ENCODE peak calls at places on chromosomes 2 and 18, in seven cellular contexts. One of them, this sample, is unnamed.

GRCh38 chr18:49966090-49966489 is 152.8 kb upstream of the ACAA2 start:
- DNase-seq in stromal cell of bone marrow: no peak
- DNase-seq in activated CD4-positive, alpha-beta T cell treated with anti-CD3 and anti-CD28 coated beads for 24 hours: no peak
- DNase-seq in astrocyte of the spinal cord: no peak
- DNase-seq in stimulated activated CD8-positive, alpha-beta memory T cell treated with anti-CD3 and anti-CD28 coated beads, Interleukin-12 subunit alpha, Interleukin-12 subunit beta, amount 100 ng/mL, for 4 hours: no peak
- DNase-seq in HTR-8/SVneo: no peak
- DNase-seq in neural crest cell: no peak
- DNase-seq in this sample: no peak

GRCh38 chr2:239929504-239929903 is 95.6 kb downstream of the NDUFA10 start:
- DNase-seq in stromal cell of bone marrow: no peak
- DNase-seq in activated CD4-positive, alpha-beta T cell treated with anti-CD3 and anti-CD28 coated beads for 24 hours: no peak
- DNase-seq in astrocyte of the spinal cord: no peak
- DNase-seq in stimulated activated CD8-positive, alpha-beta memory T cell treated with anti-CD3 and anti-CD28 coated beads, Interleukin-12 subunit alpha, Interleukin-12 subunit beta, amount 100 ng/mL, for 4 hours: no peak
- DNase-seq in HTR-8/SVneo: no peak
- DNase-seq in neural crest cell: no peak
- DNase-seq in this sample: peak

GRCh38 chr2:12326449-12327190 is 390.1 kb upstream of the TRIB2 start:
- DNase-seq in stromal cell of bone marrow: no peak
- DNase-seq in activated CD4-positive, alpha-beta T cell treated with anti-CD3 and anti-CD28 coated beads for 24 hours: no peak
- DNase-seq in astrocyte of the spinal cord: no peak
- DNase-seq in stimulated activated CD8-positive, alpha-beta memory T cell treated with anti-CD3 and anti-CD28 coated beads, Interleukin-12 subunit alpha, Interleukin-12 subunit beta, amount 100 ng/mL, for 4 hours: no peak
- DNase-seq in HTR-8/SVneo: no peak
- DNase-seq in neural crest cell: no peak
- DNase-seq in this sample: no peak

GRCh38 chr2:33069894-33070651 is 123.3 kb downstream of the LTBP1 start:
- DNase-seq in stromal cell of bone marrow: peak
- DNase-seq in activated CD4-positive, alpha-beta T cell treated with anti-CD3 and anti-CD28 coated beads for 24 hours: peak
- DNase-seq in astrocyte of the spinal cord: peak
- DNase-seq in stimulated activated CD8-positive, alpha-beta memory T cell treated with anti-CD3 and anti-CD28 coated beads, Interleukin-12 subunit alpha, Interleukin-12 subunit beta, amount 100 ng/mL, for 4 hours: no peak
- DNase-seq in HTR-8/SVneo: peak
- DNase-seq in neural crest cell: no peak
- DNase-seq in this sample: no peak

GRCh38 chr2:187187521-187187920 is 260.5 kb downstream of the CALCRL start:
- DNase-seq in stromal cell of bone marrow: no peak
- DNase-seq in activated CD4-positive, alpha-beta T cell treated with anti-CD3 and anti-CD28 coated beads for 24 hours: no peak
- DNase-seq in astrocyte of the spinal cord: no peak
- DNase-seq in stimulated activated CD8-positive, alpha-beta memory T cell treated with anti-CD3 and anti-CD28 coated beads, Interleukin-12 subunit alpha, Interleukin-12 subunit beta, amount 100 ng/mL, for 4 hours: no peak
- DNase-seq in HTR-8/SVneo: no peak
- DNase-seq in neural crest cell: no peak
- DNase-seq in this sample: no peak

GRCh38 chr2:127324635-127325034 is 30.7 kb upstream of the ERCC3 start:
- DNase-seq in stromal cell of bone marrow: peak
- DNase-seq in activated CD4-positive, alpha-beta T cell treated with anti-CD3 and anti-CD28 coated beads for 24 hours: no peak
- DNase-seq in astrocyte of the spinal cord: peak
- DNase-seq in stimulated activated CD8-positive, alpha-beta memory T cell treated with anti-CD3 and anti-CD28 coated beads, Interleukin-12 subunit alpha, Interleukin-12 subunit beta, amount 100 ng/mL, for 4 hours: no peak
- DNase-seq in HTR-8/SVneo: peak
- DNase-seq in neural crest cell: no peak
- DNase-seq in this sample: no peak

GRCh38 chr2:8625399-8626283 is 56.2 kb upstream of the ID2 start:
- DNase-seq in stromal cell of bone marrow: no peak
- DNase-seq in activated CD4-positive, alpha-beta T cell treated with anti-CD3 and anti-CD28 coated beads for 24 hours: no peak
- DNase-seq in astrocyte of the spinal cord: no peak
- DNase-seq in stimulated activated CD8-positive, alpha-beta memory T cell treated with anti-CD3 and anti-CD28 coated beads, Interleukin-12 subunit alpha, Interleukin-12 subunit beta, amount 100 ng/mL, for 4 hours: no peak
- DNase-seq in HTR-8/SVneo: no peak
- DNase-seq in neural crest cell: no peak
- DNase-seq in this sample: no peak

GRCh38 chr2:127873707-127874303 is 12.0 kb downstream of the AMMECR1L start:
- DNase-seq in stromal cell of bone marrow: no peak
- DNase-seq in activated CD4-positive, alpha-beta T cell treated with anti-CD3 and anti-CD28 coated beads for 24 hours: no peak
- DNase-seq in astrocyte of the spinal cord: no peak
- DNase-seq in stimulated activated CD8-positive, alpha-beta memory T cell treated with anti-CD3 and anti-CD28 coated beads, Interleukin-12 subunit alpha, Interleukin-12 subunit beta, amount 100 ng/mL, for 4 hours: no peak
- DNase-seq in HTR-8/SVneo: no peak
- DNase-seq in neural crest cell: no peak
- DNase-seq in this sample: no peak

GRCh38 chr2:98702127-98702802 is 28.7 kb downstream of the MGAT4A start:
- DNase-seq in stromal cell of bone marrow: no peak
- DNase-seq in activated CD4-positive, alpha-beta T cell treated with anti-CD3 and anti-CD28 coated beads for 24 hours: no peak
- DNase-seq in astrocyte of the spinal cord: no peak
- DNase-seq in stimulated activated CD8-positive, alpha-beta memory T cell treated with anti-CD3 and anti-CD28 coated beads, Interleukin-12 subunit alpha, Interleukin-12 subunit beta, amount 100 ng/mL, for 4 hours: no peak
- DNase-seq in HTR-8/SVneo: no peak
- DNase-seq in neural crest cell: no peak
- DNase-seq in this sample: no peak

GRCh38 chr2:204491528-204491927 is 53.7 kb upstream of the PARD3B start:
- DNase-seq in stromal cell of bone marrow: no peak
- DNase-seq in activated CD4-positive, alpha-beta T cell treated with anti-CD3 and anti-CD28 coated beads for 24 hours: no peak
- DNase-seq in astrocyte of the spinal cord: peak
- DNase-seq in stimulated activated CD8-positive, alpha-beta memory T cell treated with anti-CD3 and anti-CD28 coated beads, Interleukin-12 subunit alpha, Interleukin-12 subunit beta, amount 100 ng/mL, for 4 hours: no peak
- DNase-seq in HTR-8/SVneo: no peak
- DNase-seq in neural crest cell: no peak
- DNase-seq in this sample: no peak

GRCh38 chr2:148130571-148130970 is 109.7 kb downstream of the MBD5 start:
- DNase-seq in stromal cell of bone marrow: peak
- DNase-seq in activated CD4-positive, alpha-beta T cell treated with anti-CD3 and anti-CD28 coated beads for 24 hours: no peak
- DNase-seq in astrocyte of the spinal cord: peak
- DNase-seq in stimulated activated CD8-positive, alpha-beta memory T cell treated with anti-CD3 and anti-CD28 coated beads, Interleukin-12 subunit alpha, Interleukin-12 subunit beta, amount 100 ng/mL, for 4 hours: no peak
- DNase-seq in HTR-8/SVneo: no peak
- DNase-seq in neural crest cell: no peak
- DNase-seq in this sample: no peak

GRCh38 chr2:113791697-113792590 is 35.5 kb upstream of the SLC35F5 start:
- DNase-seq in stromal cell of bone marrow: no peak
- DNase-seq in activated CD4-positive, alpha-beta T cell treated with anti-CD3 and anti-CD28 coated beads for 24 hours: no peak
- DNase-seq in astrocyte of the spinal cord: no peak
- DNase-seq in stimulated activated CD8-positive, alpha-beta memory T cell treated with anti-CD3 and anti-CD28 coated beads, Interleukin-12 subunit alpha, Interleukin-12 subunit beta, amount 100 ng/mL, for 4 hours: no peak
- DNase-seq in HTR-8/SVneo: no peak
- DNase-seq in neural crest cell: no peak
- DNase-seq in this sample: no peak

GRCh38 chr18:77360315-77361186 is 110.9 kb downstream of the GALR1 start:
- DNase-seq in stromal cell of bone marrow: no peak
- DNase-seq in activated CD4-positive, alpha-beta T cell treated with anti-CD3 and anti-CD28 coated beads for 24 hours: no peak
- DNase-seq in astrocyte of the spinal cord: no peak
- DNase-seq in stimulated activated CD8-positive, alpha-beta memory T cell treated with anti-CD3 and anti-CD28 coated beads, Interleukin-12 subunit alpha, Interleukin-12 subunit beta, amount 100 ng/mL, for 4 hours: no peak
- DNase-seq in HTR-8/SVneo: no peak
- DNase-seq in neural crest cell: no peak
- DNase-seq in this sample: no peak

GRCh38 chr2:68429311-68429826 is 37.7 kb downstream of the FBXO48 start:
- DNase-seq in stromal cell of bone marrow: no peak
- DNase-seq in activated CD4-positive, alpha-beta T cell treated with anti-CD3 and anti-CD28 coated beads for 24 hours: no peak
- DNase-seq in astrocyte of the spinal cord: no peak
- DNase-seq in stimulated activated CD8-positive, alpha-beta memory T cell treated with anti-CD3 and anti-CD28 coated beads, Interleukin-12 subunit alpha, Interleukin-12 subunit beta, amount 100 ng/mL, for 4 hours: no peak
- DNase-seq in HTR-8/SVneo: no peak
- DNase-seq in neural crest cell: no peak
- DNase-seq in this sample: no peak

GRCh38 chr2:120771111-120771555 is 35.5 kb downstream of the GLI2 start:
- DNase-seq in stromal cell of bone marrow: no peak
- DNase-seq in activated CD4-positive, alpha-beta T cell treated with anti-CD3 and anti-CD28 coated beads for 24 hours: no peak
- DNase-seq in astrocyte of the spinal cord: no peak
- DNase-seq in stimulated activated CD8-positive, alpha-beta memory T cell treated with anti-CD3 and anti-CD28 coated beads, Interleukin-12 subunit alpha, Interleukin-12 subunit beta, amount 100 ng/mL, for 4 hours: no peak
- DNase-seq in HTR-8/SVneo: no peak
- DNase-seq in neural crest cell: no peak
- DNase-seq in this sample: no peak

GRCh38 chr2:18077211-18077610 is 198.7 kb downstream of the KCNS3 start:
- DNase-seq in stromal cell of bone marrow: no peak
- DNase-seq in activated CD4-positive, alpha-beta T cell treated with anti-CD3 and anti-CD28 coated beads for 24 hours: no peak
- DNase-seq in astrocyte of the spinal cord: no peak
- DNase-seq in stimulated activated CD8-positive, alpha-beta memory T cell treated with anti-CD3 and anti-CD28 coated beads, Interleukin-12 subunit alpha, Interleukin-12 subunit beta, amount 100 ng/mL, for 4 hours: no peak
- DNase-seq in HTR-8/SVneo: no peak
- DNase-seq in neural crest cell: no peak
- DNase-seq in this sample: no peak

GRCh38 chr2:238445409-238446190 is 18.9 kb downstream of the ASB1 start:
- DNase-seq in stromal cell of bone marrow: no peak
- DNase-seq in activated CD4-positive, alpha-beta T cell treated with anti-CD3 and anti-CD28 coated beads for 24 hours: no peak
- DNase-seq in astrocyte of the spinal cord: no peak
- DNase-seq in stimulated activated CD8-positive, alpha-beta memory T cell treated with anti-CD3 and anti-CD28 coated beads, Interleukin-12 subunit alpha, Interleukin-12 subunit beta, amount 100 ng/mL, for 4 hours: no peak
- DNase-seq in HTR-8/SVneo: no peak
- DNase-seq in neural crest cell: no peak
- DNase-seq in this sample: no peak

GRCh38 chr2:29374823-29375222 is 259.6 kb downstream of the CLIP4 start:
- DNase-seq in stromal cell of bone marrow: no peak
- DNase-seq in activated CD4-positive, alpha-beta T cell treated with anti-CD3 and anti-CD28 coated beads for 24 hours: no peak
- DNase-seq in astrocyte of the spinal cord: no peak
- DNase-seq in stimulated activated CD8-positive, alpha-beta memory T cell treated with anti-CD3 and anti-CD28 coated beads, Interleukin-12 subunit alpha, Interleukin-12 subunit beta, amount 100 ng/mL, for 4 hours: no peak
- DNase-seq in HTR-8/SVneo: no peak
- DNase-seq in neural crest cell: no peak
- DNase-seq in this sample: no peak

GRCh38 chr2:56191617-56192016 is 7.8 kb downstream of the CCDC85A start:
- DNase-seq in stromal cell of bone marrow: no peak
- DNase-seq in activated CD4-positive, alpha-beta T cell treated with anti-CD3 and anti-CD28 coated beads for 24 hours: no peak
- DNase-seq in astrocyte of the spinal cord: peak
- DNase-seq in stimulated activated CD8-positive, alpha-beta memory T cell treated with anti-CD3 and anti-CD28 coated beads, Interleukin-12 subunit alpha, Interleukin-12 subunit beta, amount 100 ng/mL, for 4 hours: no peak
- DNase-seq in HTR-8/SVneo: peak
- DNase-seq in neural crest cell: no peak
- DNase-seq in this sample: peak

GRCh38 chr2:236536727-236537398 is 32.8 kb upstream of the ACKR3 start:
- DNase-seq in stromal cell of bone marrow: no peak
- DNase-seq in activated CD4-positive, alpha-beta T cell treated with anti-CD3 and anti-CD28 coated beads for 24 hours: no peak
- DNase-seq in astrocyte of the spinal cord: no peak
- DNase-seq in stimulated activated CD8-positive, alpha-beta memory T cell treated with anti-CD3 and anti-CD28 coated beads, Interleukin-12 subunit alpha, Interleukin-12 subunit beta, amount 100 ng/mL, for 4 hours: no peak
- DNase-seq in HTR-8/SVneo: no peak
- DNase-seq in neural crest cell: no peak
- DNase-seq in this sample: no peak

GRCh38 chr2:1692342-1692741 is 52.0 kb downstream of the PXDN start:
- DNase-seq in stromal cell of bone marrow: no peak
- DNase-seq in activated CD4-positive, alpha-beta T cell treated with anti-CD3 and anti-CD28 coated beads for 24 hours: no peak
- DNase-seq in astrocyte of the spinal cord: no peak
- DNase-seq in stimulated activated CD8-positive, alpha-beta memory T cell treated with anti-CD3 and anti-CD28 coated beads, Interleukin-12 subunit alpha, Interleukin-12 subunit beta, amount 100 ng/mL, for 4 hours: no peak
- DNase-seq in HTR-8/SVneo: no peak
- DNase-seq in neural crest cell: no peak
- DNase-seq in this sample: no peak

This sample was measured in upper lobe of left lung.